ENCODE peak calls at places on chromosomes 13 and 19, in five cellular contexts. One of them, this sample, is unnamed. For H3K4me1, the result is how much of the 10 kb centered on the place peaks cover.

GRCh38 chr13:31442605-31443004 is 242.8 kb downstream of the B3GLCT start:
- DNase-seq in K562: no peak
- DNase-seq in esophagus squamous epithelium: no peak
- DNase-seq in right lobe of liver: no peak
- DNase-seq in A549: no peak
- DNase-seq in this sample: no peak

GRCh38 chr19:49835562-49835961 is 15.4 kb upstream of the PTOV1 start:
- DNase-seq in K562: no peak
- DNase-seq in esophagus squamous epithelium: no peak
- DNase-seq in right lobe of liver: peak
- DNase-seq in A549: no peak
- DNase-seq in this sample: peak

GRCh38 chr13:40116008-40116407 is 460.5 kb downstream of the COG6 start:
- DNase-seq in K562: peak
- DNase-seq in esophagus squamous epithelium: no peak
- DNase-seq in right lobe of liver: no peak
- DNase-seq in A549: peak
- DNase-seq in this sample: peak

GRCh38 chr13:114173753-114174152 is 5.3 kb upstream of the CFAP97D2 start:
- DNase-seq in K562: no peak
- DNase-seq in esophagus squamous epithelium: no peak
- DNase-seq in right lobe of liver: no peak
- DNase-seq in A549: no peak
- DNase-seq in this sample: no peak

GRCh38 chr13:37716395-37716794 is 117.8 kb upstream of the POSTN start:
- DNase-seq in K562: no peak
- DNase-seq in esophagus squamous epithelium: no peak
- DNase-seq in right lobe of liver: no peak
- DNase-seq in A549: no peak
- DNase-seq in this sample: no peak

GRCh38 chr19:48637948-48638830 is 1.0 kb upstream of the DBP start:
- DNase-seq in K562: peak
- DNase-seq in esophagus squamous epithelium: peak
- DNase-seq in right lobe of liver: peak
- DNase-seq in A549: peak
- DNase-seq in this sample: peak

GRCh38 chr13:29567411-29567810 is 28.1 kb downstream of the SLC7A1 start:
- DNase-seq in K562: no peak
- DNase-seq in esophagus squamous epithelium: no peak
- DNase-seq in right lobe of liver: no peak
- DNase-seq in A549: no peak
- DNase-seq in this sample: no peak

GRCh38 chr13:19982447-19983043 is 24.0 kb downstream of the ZMYM2 start:
- DNase-seq in K562: no peak
- DNase-seq in esophagus squamous epithelium: no peak
- DNase-seq in right lobe of liver: no peak
- DNase-seq in A549: no peak
- DNase-seq in this sample: no peak

GRCh38 chr19:32316034-32316433 is 29.4 kb upstream of the ZNF507 start:
- DNase-seq in K562: no peak
- DNase-seq in esophagus squamous epithelium: no peak
- DNase-seq in right lobe of liver: no peak
- DNase-seq in A549: no peak
- DNase-seq in this sample: no peak

GRCh38 chr13:19864018-19864338 is 529 bp upstream of the ZMYM5 start:
- DNase-seq in K562: peak
- DNase-seq in esophagus squamous epithelium: peak
- DNase-seq in right lobe of liver: peak
- DNase-seq in A549: peak
- DNase-seq in this sample: peak

GRCh38 chr13:42048323-42048624 is 174 bp upstream of the DGKH start:
- DNase-seq in K562: no peak
- DNase-seq in esophagus squamous epithelium: no peak
- DNase-seq in right lobe of liver: no peak
- DNase-seq in A549: no peak
- DNase-seq in this sample: no peak

GRCh38 chr19:46022061-46022430 is 807 bp downstream of the PGLYRP1 start:
- DNase-seq in K562: no peak
- DNase-seq in esophagus squamous epithelium: no peak
- DNase-seq in right lobe of liver: no peak
- DNase-seq in A549: no peak
- DNase-seq in this sample: no peak

GRCh38 chr13:101258071-101258470 is 158.2 kb downstream of the NALCN start:
- DNase-seq in K562: no peak
- DNase-seq in esophagus squamous epithelium: no peak
- DNase-seq in right lobe of liver: no peak
- DNase-seq in A549: peak
- DNase-seq in this sample: no peak

GRCh38 chr19:46845959-46846459 is 4.6 kb downstream of the AP2S1 start:
- DNase-seq in K562: peak
- DNase-seq in esophagus squamous epithelium: no peak
- DNase-seq in right lobe of liver: no peak
- DNase-seq in A549: no peak
- DNase-seq in this sample: peak

GRCh38 chr13:48403151-48403631 is 9.7 kb downstream of the LPAR6 start:
- DNase-seq in K562: no peak
- DNase-seq in esophagus squamous epithelium: no peak
- DNase-seq in right lobe of liver: no peak
- DNase-seq in A549: no peak
- DNase-seq in this sample: no peak

GRCh38 chr19:38944981-38945506 is 14.3 kb downstream of the MRPS12 start:
- DNase-seq in K562: peak
- DNase-seq in esophagus squamous epithelium: no peak
- DNase-seq in right lobe of liver: no peak
- DNase-seq in A549: peak
- DNase-seq in this sample: no peak

GRCh38 chr13:112619730-112620639 is 32.0 kb upstream of the TUBGCP3 start:
- DNase-seq in K562: peak
- DNase-seq in esophagus squamous epithelium: no peak
- DNase-seq in right lobe of liver: no peak
- DNase-seq in A549: peak
- DNase-seq in this sample: no peak

GRCh38 chr13:45674908-45675307 is 27.2 kb upstream of the CBY2 start:
- DNase-seq in K562: no peak
- DNase-seq in esophagus squamous epithelium: no peak
- DNase-seq in right lobe of liver: no peak
- DNase-seq in A549: no peak
- DNase-seq in this sample: no peak

GRCh38 chr19:48216933-48217332 is 38.8 kb downstream of the CARD8 start:
- DNase-seq in K562: no peak
- DNase-seq in esophagus squamous epithelium: no peak
- DNase-seq in right lobe of liver: no peak
- DNase-seq in A549: no peak
- DNase-seq in this sample: no peak

GRCh38 chr13:111145071-111145470 is 30.0 kb downstream of the ARHGEF7 start:
- DNase-seq in K562: no peak
- DNase-seq in esophagus squamous epithelium: no peak
- DNase-seq in right lobe of liver: no peak
- DNase-seq in A549: no peak
- DNase-seq in this sample: no peak
- TF ChIP-seq POLR2A in K562: no peak
- TF ChIP-seq POLR2A in esophagus squamous epithelium: no peak
- TF ChIP-seq POLR2A in right lobe of liver: no peak
- TF ChIP-seq POLR2A in A549: no peak
- TF ChIP-seq POLR2A in this sample: no peak

GRCh38 chr19:33394723-33395560 is 21.4 kb downstream of the CEBPG start:
- DNase-seq in K562: no peak
- DNase-seq in esophagus squamous epithelium: no peak
- DNase-seq in right lobe of liver: peak
- DNase-seq in A549: no peak
- DNase-seq in this sample: no peak
- H3K4me1 ChIP-seq in K562: half or more
- H3K4me1 ChIP-seq in esophagus squamous epithelium: half or more
- H3K4me1 ChIP-seq in right lobe of liver: half or more
- H3K4me1 ChIP-seq in A549: under half
- H3K4me1 ChIP-seq in this sample: under half

GRCh38 chr19:19062454-19063182 is 1.2 kb upstream of the SLC25A42 start:
- DNase-seq in K562: no peak
- DNase-seq in esophagus squamous epithelium: no peak
- DNase-seq in right lobe of liver: no peak
- DNase-seq in A549: no peak
- DNase-seq in this sample: no peak

GRCh38 chr19:19063183-19064097 is at the start of gene SLC25A42:
- DNase-seq in K562: peak
- DNase-seq in esophagus squamous epithelium: peak
- DNase-seq in right lobe of liver: peak
- DNase-seq in A549: peak
- DNase-seq in this sample: peak

GRCh38 chr19:19061491-19061890 is 2.3 kb upstream of the SLC25A42 start:
- DNase-seq in K562: no peak
- DNase-seq in esophagus squamous epithelium: no peak
- DNase-seq in right lobe of liver: no peak
- DNase-seq in A549: no peak
- DNase-seq in this sample: no peak

GRCh38 chr19:19064811-19065745 is 1.3 kb downstream of the SLC25A42 start:
- DNase-seq in K562: no peak
- DNase-seq in esophagus squamous epithelium: no peak
- DNase-seq in right lobe of liver: no peak
- DNase-seq in A549: no peak
- DNase-seq in this sample: no peak

DNA sequence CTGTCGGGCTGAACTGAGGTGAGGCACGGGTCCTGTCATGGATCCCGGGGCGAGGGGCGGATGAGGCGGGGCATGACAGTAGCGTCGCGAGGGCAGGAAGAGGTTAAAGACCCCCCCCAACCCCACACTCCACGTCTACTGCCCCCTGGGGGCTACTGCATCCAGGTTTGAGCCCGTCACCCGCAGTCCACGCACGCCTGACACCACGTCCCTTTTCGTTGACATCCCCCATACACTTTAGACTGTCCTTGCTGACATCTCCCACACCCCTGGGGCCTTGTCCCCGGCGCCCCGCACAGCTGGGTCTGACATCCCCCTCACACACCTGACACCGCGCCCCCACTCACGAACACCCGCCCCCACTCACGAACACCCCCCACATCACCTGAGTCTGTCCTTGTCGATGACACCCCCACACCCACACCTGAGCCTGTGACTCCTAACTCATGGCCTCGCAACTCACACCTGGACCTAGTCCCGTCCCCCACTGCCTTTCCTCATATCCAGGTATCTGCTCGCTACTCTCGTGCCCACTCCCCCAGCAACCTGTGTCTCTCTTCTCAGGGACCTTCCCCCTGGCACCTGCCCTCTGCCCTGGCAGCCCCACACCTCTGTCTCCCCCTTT is 416 bp downstream of the SLC25A42 start:
- DNase-seq in K562: no peak
- DNase-seq in esophagus squamous epithelium: peak
- DNase-seq in right lobe of liver: no peak
- DNase-seq in A549: peak
- DNase-seq in this sample: no peak
- TF ChIP-seq POLR2A in K562: no peak
- TF ChIP-seq POLR2A in esophagus squamous epithelium: no peak
- TF ChIP-seq POLR2A in right lobe of liver: no peak
- TF ChIP-seq POLR2A in A549: peak
- TF ChIP-seq POLR2A in this sample: peak

GRCh38 chr13:24267283-24267682 is 42.1 kb upstream of the C1QTNF9 start:
- DNase-seq in K562: no peak
- DNase-seq in esophagus squamous epithelium: no peak
- DNase-seq in right lobe of liver: no peak
- DNase-seq in A549: no peak
- DNase-seq in this sample: peak

GRCh38 chr13:24265453-24265852 is 43.9 kb upstream of the C1QTNF9 start:
- DNase-seq in K562: no peak
- DNase-seq in esophagus squamous epithelium: no peak
- DNase-seq in right lobe of liver: no peak
- DNase-seq in A549: no peak
- DNase-seq in this sample: no peak

GRCh38 chr13:24264976-24265375 is 44.4 kb upstream of the C1QTNF9 start:
- DNase-seq in K562: no peak
- DNase-seq in esophagus squamous epithelium: no peak
- DNase-seq in right lobe of liver: no peak
- DNase-seq in A549: no peak
- DNase-seq in this sample: no peak

GRCh38 chr13:24261566-24261965 is 47.8 kb upstream of the C1QTNF9 start:
- DNase-seq in K562: no peak
- DNase-seq in esophagus squamous epithelium: no peak
- DNase-seq in right lobe of liver: no peak
- DNase-seq in A549: no peak
- DNase-seq in this sample: no peak

DNA sequence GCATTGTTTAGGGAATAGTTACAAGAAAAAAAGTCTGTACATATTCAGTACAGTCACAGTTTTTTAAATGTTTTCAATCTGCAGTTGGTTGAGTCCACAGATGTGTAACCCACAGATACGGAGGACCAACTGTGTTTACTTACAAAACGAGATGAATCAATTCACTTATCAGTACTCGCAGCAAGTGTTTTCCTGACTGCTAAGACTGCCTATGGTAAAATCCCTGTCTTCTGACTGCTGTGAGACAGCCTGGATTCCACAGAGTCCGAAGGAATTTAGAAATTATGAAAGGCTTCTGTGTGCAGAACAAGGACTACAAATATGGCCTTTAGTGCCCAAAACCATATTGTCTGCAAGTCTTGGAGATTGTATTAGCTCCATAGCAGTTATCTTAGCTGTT is 45.7 kb upstream of the C1QTNF9 start:
- DNase-seq in K562: no peak
- DNase-seq in esophagus squamous epithelium: no peak
- DNase-seq in right lobe of liver: no peak
- DNase-seq in A549: no peak
- DNase-seq in this sample: no peak
- H3K4me1 ChIP-seq in K562: under half
- H3K4me1 ChIP-seq in esophagus squamous epithelium: under half
- H3K4me1 ChIP-seq in right lobe of liver: under half
- H3K4me1 ChIP-seq in A549: under half
- H3K4me1 ChIP-seq in this sample: under half

DNA sequence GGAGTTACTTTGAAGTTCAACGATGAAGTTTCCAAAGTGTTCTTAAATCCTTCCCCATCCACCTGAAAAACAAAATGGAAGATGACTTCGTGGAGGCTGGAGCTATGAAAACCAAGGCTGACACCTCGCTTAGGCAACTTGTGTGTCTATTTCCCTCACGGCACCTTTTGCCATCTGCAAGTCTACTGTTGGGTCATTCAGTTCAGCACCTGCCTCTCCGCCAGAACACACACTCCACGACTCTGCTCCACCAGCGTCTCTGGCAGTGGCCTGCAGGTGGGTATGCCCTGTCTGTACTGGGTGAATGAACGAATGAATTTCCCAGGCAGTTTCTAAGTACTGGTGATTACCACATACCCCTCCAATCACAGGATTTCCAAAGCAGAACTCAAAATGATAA is 9.1 kb downstream of the SAFB2 start:
- DNase-seq in K562: no peak
- DNase-seq in esophagus squamous epithelium: no peak
- DNase-seq in right lobe of liver: no peak
- DNase-seq in A549: no peak
- DNase-seq in this sample: no peak
- TF ChIP-seq POLR2A in K562: no peak
- TF ChIP-seq POLR2A in esophagus squamous epithelium: no peak
- TF ChIP-seq POLR2A in right lobe of liver: no peak
- TF ChIP-seq POLR2A in A549: no peak
- TF ChIP-seq POLR2A in this sample: no peak

This sample was measured in ovary.